ENCODE peak calls at places on chromosomes 13 and 19, in four cellular contexts. C is astrocyte of the spinal cord, W is ovary, E is foreskin fibroblast. U is an unnamed sample.

GRCh38 chr13:99150575-99151370 is 49.9 kb upstream of the UBAC2 start:
- DNase-seq in C (peak; percentile 63), W (no peak), E (peak; percentile 49), U (peak; percentile 85)

GRCh38 chr19:2587001-2587719 is 111.2 kb downstream of the GADD45B start:
- DNase-seq in C (peak; percentile 39), W (peak; percentile 24), E (no peak), U (peak; percentile 22)

GRCh38 chr13:105591308-105591707 is 944.2 kb downstream of the EFNB2 start:
- DNase-seq in C (no peak), W (no peak), E (no peak), U (no peak)

GRCh38 chr19:7242601-7243258 is 51.5 kb downstream of the INSR start:
- DNase-seq in C (peak; percentile 74), W (no peak), E (peak; percentile 59), U (peak; percentile 94)

GRCh38 chr13:43071824-43072223 is 48.4 kb downstream of the DNAJC15 start:
- DNase-seq in C (no peak), W (no peak), E (no peak), U (no peak)

GRCh38 chr19:6790194-6791128 is 18.0 kb downstream of the VAV1 start:
- DNase-seq in C (no peak), W (no peak), E (no peak), U (no peak)

GRCh38 chr13:25153736-25154135 is 18.4 kb downstream of the AMER2 start:
- DNase-seq in C (no peak), W (no peak), E (no peak), U (no peak)

GRCh38 chr13:35936579-35936978 is 194.6 kb downstream of the DCLK1 start:
- DNase-seq in C (no peak), W (no peak), E (no peak), U (no peak)

GRCh38 chr13:109904218-109904617 is 117.8 kb upstream of the IRS2 start:
- DNase-seq in C (no peak), W (no peak), E (no peak), U (no peak)

DNA sequence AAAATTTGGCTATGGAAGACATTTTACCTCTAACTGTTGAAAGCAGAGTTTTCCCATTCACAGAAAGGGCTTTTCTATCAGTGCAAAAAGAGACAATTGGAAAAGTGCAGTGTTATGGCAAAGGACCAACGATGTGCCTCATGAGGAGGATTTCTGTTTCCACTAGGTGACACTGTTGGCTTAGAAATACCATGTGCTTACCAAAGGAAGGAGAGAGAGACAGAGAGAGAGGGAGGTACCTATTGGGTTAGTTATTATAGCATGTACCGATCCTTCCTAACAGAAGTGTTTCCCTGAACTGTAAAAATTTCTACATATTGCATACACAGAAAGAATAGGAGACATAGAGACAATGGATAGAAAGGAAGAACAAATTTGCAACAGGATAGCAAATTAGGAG is 23.9 kb upstream of the PSG4 start:
- DNase-seq in C (no peak), W (no peak), E (no peak), U (peak; percentile 58)
- TF ChIP-seq CTCF in C (peak; percentile 17), W (no peak), E (no peak), U (peak; percentile 33)

GRCh38 chr13:85508683-85509329 is 290.4 kb downstream of the SLITRK6 start:
- DNase-seq in C (no peak), W (no peak), E (peak; percentile 9), U (peak; percentile 10)

GRCh38 chr13:85503797-85504196 is 295.4 kb downstream of the SLITRK6 start:
- DNase-seq in C (peak; percentile 49), W (no peak), E (no peak), U (peak; percentile 62)

GRCh38 chr13:85512421-85512820 is 286.8 kb downstream of the SLITRK6 start:
- DNase-seq in C (no peak), W (no peak), E (no peak), U (no peak)

GRCh38 chr13:85509512-85509911 is 289.7 kb downstream of the SLITRK6 start:
- DNase-seq in C (peak; percentile 36), W (no peak), E (peak; percentile 41), U (no peak)
- H3K4me3 ChIP-seq in C (no peak overlapping the region), W (no peak overlapping the region), E (no peak overlapping the region), U (no peak overlapping the region)

GRCh38 chr19:8638078-8638619 is 7.7 kb downstream of the NFILZ start:
- DNase-seq in C (peak; percentile 76), W (no peak), E (no peak), U (peak; percentile 37)
- TF ChIP-seq CTCF in C (no peak), W (no peak), E (no peak), U (no peak)

DNA sequence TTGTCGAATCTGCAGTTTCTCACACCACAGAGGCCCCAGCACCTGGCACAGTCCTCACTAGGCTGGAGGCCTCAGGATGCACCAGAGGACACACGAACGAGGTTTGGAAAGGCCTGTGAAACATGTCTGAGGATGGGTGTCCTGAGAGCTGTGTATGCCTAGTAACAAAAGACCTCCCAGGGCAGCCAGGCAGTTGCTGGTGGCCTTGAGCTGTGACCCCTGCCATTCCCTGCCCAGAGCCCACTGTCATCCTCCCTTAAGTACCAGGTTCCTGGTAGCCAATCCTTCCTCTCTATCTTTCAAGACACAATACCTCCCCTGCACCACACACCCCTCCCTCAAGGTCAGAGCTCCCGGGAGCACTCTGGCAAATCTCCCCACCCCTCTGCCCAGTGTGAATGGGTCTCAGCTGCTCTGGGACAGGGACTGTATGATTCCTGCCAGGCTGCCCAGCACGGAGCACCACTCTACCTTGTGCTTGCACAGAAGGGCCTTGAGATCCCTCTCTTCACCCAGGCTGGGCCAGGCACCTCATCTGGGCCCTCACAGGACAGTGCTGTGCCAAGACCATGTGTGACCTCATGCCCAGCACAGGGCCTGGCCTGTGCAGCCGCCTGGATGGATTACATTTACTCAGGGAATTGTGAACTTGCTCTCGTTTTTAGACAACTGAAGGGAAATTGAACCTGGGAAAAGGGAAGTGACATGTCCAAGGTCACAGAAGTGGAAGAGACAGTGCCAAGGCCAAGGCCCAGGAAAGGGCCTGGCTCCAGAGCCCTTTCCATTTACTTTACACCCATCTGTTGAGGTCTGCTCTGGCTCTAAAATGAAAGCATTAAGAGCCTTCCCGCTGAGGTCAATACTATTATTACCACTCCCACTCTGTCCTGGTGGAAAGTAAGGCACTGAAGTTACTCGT is 2.2 kb downstream of the ZNF787 start:
- DNase-seq in C (no peak), W (no peak), E (no peak), U (no peak)
- H3K4me3 ChIP-seq in C (no peak overlapping the region), W (no peak overlapping the region), E (no peak overlapping the region), U (peak overlapping the region; percentile 76)

GRCh38 chr13:26968431-26969335 is 202.9 kb downstream of the USP12 start:
- DNase-seq in C (no peak), W (no peak), E (no peak), U (peak; percentile 34)

GRCh38 chr13:26973946-26974345 is 197.7 kb downstream of the USP12 start:
- DNase-seq in C (no peak), W (no peak), E (no peak), U (no peak)

GRCh38 chr13:26973281-26973680 is 198.3 kb downstream of the USP12 start:
- DNase-seq in C (no peak), W (no peak), E (no peak), U (no peak)

GRCh38 chr13:26976336-26976735 is 195.3 kb downstream of the USP12 start:
- DNase-seq in C (no peak), W (no peak), E (no peak), U (no peak)

DNA sequence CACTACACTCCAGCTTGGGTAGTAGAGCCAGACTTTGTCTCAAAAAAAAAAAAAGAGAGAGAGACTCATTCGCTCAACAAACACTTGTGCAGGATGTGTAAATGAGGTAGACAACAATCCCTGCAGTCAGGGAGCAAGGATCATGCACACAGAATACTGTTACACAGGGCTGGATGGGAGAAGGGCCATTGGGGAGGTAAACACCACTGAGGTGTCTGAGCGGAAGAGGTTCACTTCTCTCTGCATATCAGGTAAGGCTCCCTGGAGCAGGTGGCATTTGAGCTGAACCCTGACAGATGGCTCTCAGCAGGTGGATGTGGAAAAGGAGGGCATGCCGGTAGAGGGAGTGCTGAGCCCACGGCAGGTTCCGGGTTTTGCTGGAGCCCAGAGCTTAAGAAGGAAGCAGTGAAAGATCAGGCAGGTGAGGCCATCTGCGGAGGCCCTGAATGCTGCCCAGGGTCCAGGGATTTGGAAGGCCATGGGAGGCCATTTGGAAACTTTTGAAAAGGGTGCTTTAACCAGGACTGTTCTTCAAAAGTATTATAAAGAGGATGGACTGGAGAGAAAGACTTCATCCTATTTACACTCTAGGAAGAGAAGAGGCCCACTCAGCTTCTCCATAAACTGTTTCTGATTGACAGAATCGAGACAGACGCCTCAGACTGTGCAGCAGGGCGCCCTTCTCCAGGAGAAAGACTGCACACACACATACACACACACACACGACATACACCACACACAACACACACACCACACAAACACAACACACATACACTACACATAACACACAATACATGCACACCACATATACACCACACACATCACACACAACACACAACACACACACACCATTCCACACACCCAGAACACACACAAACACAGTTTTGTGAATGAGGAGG is 199.4 kb downstream of the USP12 start:
- DNase-seq in C (peak; percentile 16), W (no peak), E (no peak), U (no peak)
- TF ChIP-seq CTCF in C (peak; percentile 55), W (no peak), E (peak; percentile 35), U (peak; percentile 11)

GRCh38 chr13:80131204-80131603 is 209.7 kb downstream of the SPRY2 start:
- DNase-seq in C (peak; percentile 68), W (peak; percentile 40), E (peak; percentile 69), U (peak; percentile 81)

GRCh38 chr13:80137994-80138393 is 202.9 kb downstream of the SPRY2 start:
- DNase-seq in C (no peak), W (no peak), E (no peak), U (no peak)

GRCh38 chr13:80134360-80134759 is 206.6 kb downstream of the SPRY2 start:
- DNase-seq in C (no peak), W (no peak), E (no peak), U (no peak)

GRCh38 chr13:80132741-80133601 is 208.0 kb downstream of the SPRY2 start:
- DNase-seq in C (peak; percentile 62), W (peak; percentile 17), E (peak; percentile 64), U (peak; percentile 59)

DNA sequence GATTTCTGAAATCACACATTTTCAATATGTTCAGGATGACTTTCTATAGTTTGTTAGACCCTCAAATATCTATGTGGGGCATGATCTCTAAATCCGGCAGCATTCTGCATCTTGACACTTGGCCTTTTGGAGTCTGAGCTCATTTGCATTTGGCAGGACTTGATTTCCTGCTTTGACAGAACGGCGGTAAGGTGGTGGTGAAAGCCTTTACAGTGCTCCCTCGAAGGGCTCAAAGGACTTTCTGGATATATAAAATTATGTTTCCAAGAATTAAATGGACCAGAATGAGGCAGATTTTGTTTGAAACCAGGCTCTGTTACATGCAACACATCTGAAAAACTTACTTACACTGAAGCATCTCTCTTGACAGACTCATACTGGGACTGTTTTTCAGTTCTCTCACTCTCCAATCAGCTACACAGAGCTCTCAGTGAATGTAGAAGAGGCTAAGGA is 207.3 kb downstream of the SPRY2 start:
- DNase-seq in C (no peak), W (no peak), E (no peak), U (no peak)
- H3K4me3 ChIP-seq in C (no peak overlapping the region), W (no peak overlapping the region), E (no peak overlapping the region), U (no peak overlapping the region)

DNA sequence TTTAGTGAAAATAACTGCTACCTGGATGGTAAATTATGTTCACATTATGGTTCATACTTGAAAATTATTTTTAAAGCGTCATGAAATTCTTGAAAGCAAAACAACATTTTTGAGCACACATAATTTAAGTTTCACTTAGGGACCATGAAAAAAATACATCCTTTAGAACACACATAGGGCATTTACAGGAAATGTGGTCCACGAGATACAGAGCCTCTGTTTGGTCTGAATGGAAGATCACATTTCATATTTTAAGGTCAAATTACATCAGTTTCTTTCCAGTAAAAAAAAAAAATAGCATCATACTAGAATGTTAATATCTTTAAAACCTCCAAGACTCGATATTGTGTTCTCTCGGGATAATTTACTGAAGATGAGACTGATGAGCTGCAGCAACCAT is 720.8 kb downstream of the DIAPH3 start:
- DNase-seq in C (no peak), W (no peak), E (no peak), U (peak; percentile 32)
- TF ChIP-seq CTCF in C (no peak), W (no peak), E (no peak), U (no peak)